ENCODE peak calls at places on chromosomes 1 and 21, in five cellular contexts. D is CD4-positive, alpha-beta T cell; U is PC-3; W is spleen; C is lower lobe of right lung. X is an unnamed sample.
A peak's percentile ranks its signal among the peaks of the same experiment; 100 is the strongest.

GRCh38 chr1:84967666-84968065 is 29.2 kb downstream of the MCOLN2 start:
- DNase-seq in D (no peak), U (no peak), W (no peak), C (no peak), X (no peak)

GRCh38 chr1:232620356-232620841 is 9.5 kb downstream of the SIPA1L2 start:
- DNase-seq in D (no peak), U (peak; percentile 47), W (no peak), C (no peak), X (no peak)

GRCh38 chr1:85200367-85200869 is 398 bp downstream of the SYDE2 start:
- DNase-seq in D (peak; percentile 4), U (no peak), W (no peak), C (peak; percentile 67), X (no peak)

GRCh38 chr1:229885568-229886495 is 181.2 kb upstream of the GALNT2 start:
- DNase-seq in D (no peak), U (no peak), W (no peak), C (no peak), X (no peak)

GRCh38 chr1:95384570-95384969 is 150.6 kb downstream of the RWDD3 start:
- DNase-seq in D (no peak), U (peak; percentile 36), W (no peak), C (no peak), X (no peak)

GRCh38 chr1:114152211-114153050 is 1.2 kb downstream of the SYT6 start:
- DNase-seq in D (no peak), U (peak; percentile 43), W (peak; percentile 77), C (peak; percentile 62), X (peak; percentile 78)

GRCh38 chr1:34013958-34014737 is 150.3 kb downstream of the HMGB4 start:
- DNase-seq in D (no peak), U (no peak), W (no peak), C (peak; percentile 49), X (peak; percentile 70)

GRCh38 chr1:17561561-17561985 is 22.1 kb downstream of the ARHGEF10L start:
- DNase-seq in D (no peak), U (peak; percentile 83), W (no peak), C (peak; percentile 56), X (no peak)

GRCh38 chr1:86833461-86834215 is 80.3 kb downstream of the SELENOF start:
- DNase-seq in D (peak; percentile 29), U (peak; percentile 88), W (peak; percentile 77), C (peak; percentile 62), X (peak; percentile 70)

GRCh38 chr1:79457825-79458224 is 451.3 kb upstream of the ADGRL4 start:
- DNase-seq in D (no peak), U (no peak), W (no peak), C (no peak), X (no peak)

GRCh38 chr1:160068231-160068630 is 1.7 kb downstream of the KCNJ10 start:
- DNase-seq in D (no peak), U (no peak), W (no peak), C (no peak), X (peak; percentile 38)

GRCh38 chr1:23394176-23394575 is 24.5 kb upstream of the ZNF436 start:
- DNase-seq in D (no peak), U (no peak), W (no peak), C (no peak), X (no peak)

GRCh38 chr1:199821029-199821779 is 206.3 kb upstream of the NR5A2 start:
- DNase-seq in D (no peak), U (no peak), W (no peak), C (no peak), X (no peak)

GRCh38 chr1:230629511-230629910 is 12.8 kb upstream of the COG2 start:
- DNase-seq in D (no peak), U (no peak), W (no peak), C (no peak), X (no peak)

GRCh38 chr1:170929412-170929834 is 5.9 kb upstream of the MROH9 start:
- DNase-seq in D (no peak), U (no peak), W (no peak), C (no peak), X (no peak)

GRCh38 chr21:15112858-15113257 is 48.1 kb upstream of the NRIP1 start:
- DNase-seq in D (no peak), U (peak; percentile 12), W (no peak), C (no peak), X (no peak)

GRCh38 chr1:202860744-202861419 is 28.1 kb downstream of the RABIF start:
- DNase-seq in D (no peak), U (peak; percentile 95), W (peak; percentile 80), C (peak; percentile 83), X (peak; percentile 83)

GRCh38 chr1:43185021-43185420 is 12.9 kb downstream of the CFAP57 start:
- DNase-seq in D (no peak), U (no peak), W (no peak), C (no peak), X (no peak)

GRCh38 chr1:51237714-51238403 is 1.8 kb downstream of the RNF11 start:
- DNase-seq in D (no peak), U (peak; percentile 52), W (no peak), C (no peak), X (no peak)

GRCh38 chr1:72100766-72101165 is 181.6 kb downstream of the NEGR1 start:
- DNase-seq in D (no peak), U (no peak), W (no peak), C (no peak), X (no peak)

GRCh38 chr1:33824971-33825370 is 38.9 kb upstream of the HMGB4 start:
- DNase-seq in D (no peak), U (no peak), W (no peak), C (no peak), X (no peak)

GRCh38 chr1:244012232-244012631 is 38.9 kb upstream of the ZBTB18 start:
- DNase-seq in D (no peak), U (peak; percentile 97), W (no peak), C (no peak), X (no peak)

GRCh38 chr1:111161843-111162242 is 21.8 kb downstream of the CEPT1 start:
- DNase-seq in D (no peak), U (no peak), W (no peak), C (no peak), X (no peak)

GRCh38 chr1:169941982-169942830 is 48.5 kb upstream of the SCYL3 start:
- DNase-seq in D (no peak), U (peak; percentile 60), W (no peak), C (no peak), X (no peak)

GRCh38 chr1:228072658-228073043 is 9.9 kb upstream of the ARF1 start:
- DNase-seq in D (no peak), U (no peak), W (peak; percentile 62), C (no peak), X (peak; percentile 50)

GRCh38 chr1:92934395-92935378 is 26.6 kb downstream of the DIPK1A start:
- DNase-seq in D (no peak), U (peak; percentile 2), W (no peak), C (no peak), X (no peak)
- H3K27ac ChIP-seq in D (no peak overlapping the region), U (no peak overlapping the region), W (no peak overlapping the region), C (no peak overlapping the region), X (no peak overlapping the region)

DNA sequence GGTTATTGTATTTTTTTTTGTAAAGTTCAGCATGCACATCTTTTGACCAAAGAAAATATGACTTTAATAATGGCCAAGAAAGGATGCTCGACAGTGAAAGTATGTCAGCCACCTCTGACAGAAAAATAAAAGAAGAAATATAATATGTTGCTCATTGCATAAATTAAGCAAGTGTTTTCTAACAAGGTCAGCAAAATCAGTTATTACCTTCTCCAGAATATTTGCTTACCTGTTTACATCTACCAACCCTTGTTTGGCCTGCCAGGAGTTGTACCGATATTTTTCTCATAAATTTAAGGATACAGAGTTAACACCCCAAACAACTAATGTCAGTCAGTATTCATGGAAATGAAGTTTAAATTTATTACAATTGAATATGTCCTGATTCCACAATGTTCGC is 685.4 kb downstream of the PLA2G4A start:
- DNase-seq in D (no peak), U (no peak), W (no peak), C (no peak), X (no peak)
- H3K27me3 ChIP-seq in D (no peaks in the 10 kb centered on the region), U (no peaks in the 10 kb centered on the region), W (no peaks in the 10 kb centered on the region), C (no peaks in the 10 kb centered on the region), X (no peaks in the 10 kb centered on the region)

GRCh38 chr1:234841710-234842231 is 231.8 kb upstream of the IRF2BP2 start:
- DNase-seq in D (no peak), U (no peak), W (peak; percentile 76), C (peak; percentile 63), X (no peak)

GRCh38 chr1:234845097-234845660 is 235.2 kb upstream of the IRF2BP2 start:
- DNase-seq in D (peak; percentile 10), U (peak; percentile 11), W (no peak), C (no peak), X (no peak)

GRCh38 chr1:234840843-234841242 is 230.9 kb upstream of the IRF2BP2 start:
- DNase-seq in D (no peak), U (no peak), W (no peak), C (no peak), X (no peak)

GRCh38 chr1:234844479-234845031 is 234.6 kb upstream of the IRF2BP2 start:
- DNase-seq in D (no peak), U (no peak), W (no peak), C (no peak), X (no peak)

DNA sequence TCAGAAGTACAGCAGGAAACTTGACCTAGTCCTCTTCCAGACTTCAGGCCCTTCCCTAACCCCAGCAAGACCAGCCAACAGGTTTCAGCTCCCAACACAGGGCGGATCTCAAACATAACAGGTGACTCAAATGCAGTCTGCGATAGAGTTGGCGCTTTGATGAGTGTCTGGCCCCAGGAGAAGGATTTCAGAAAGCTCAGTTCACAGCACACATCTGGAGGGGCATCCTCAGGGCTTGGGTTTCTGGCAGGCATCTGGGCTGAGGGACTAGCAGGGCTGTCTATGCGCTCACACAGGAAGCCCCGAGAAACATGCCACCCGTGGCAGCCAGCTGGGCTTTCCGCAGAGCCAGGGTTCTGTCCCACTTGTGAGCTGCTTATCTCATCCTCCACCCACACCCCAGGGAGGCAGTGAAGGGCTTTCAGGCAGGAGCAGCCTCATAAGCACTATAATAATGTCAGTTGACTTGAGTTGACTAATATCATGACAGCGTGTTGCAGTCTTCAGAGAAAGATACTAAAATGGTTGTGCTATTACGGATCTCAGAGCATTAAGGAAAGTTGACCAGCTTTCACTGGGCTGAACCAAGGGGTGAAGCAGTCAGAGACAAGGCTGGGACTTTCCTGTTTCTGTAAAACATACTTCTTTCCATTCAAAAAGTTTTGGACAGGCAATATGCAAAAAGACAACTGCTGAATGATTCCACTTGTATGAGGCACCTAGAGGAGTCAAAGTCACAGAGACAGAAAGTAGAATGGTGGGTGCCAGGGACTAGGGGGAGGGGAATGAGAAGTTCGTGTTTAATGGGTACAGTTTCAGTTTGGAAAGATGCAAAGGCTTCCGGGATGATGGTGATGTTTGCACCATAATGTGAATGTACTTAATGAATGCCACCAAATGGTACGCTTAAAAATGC is 233.0 kb upstream of the IRF2BP2 start:
- DNase-seq in D (peak; percentile 31), U (no peak), W (peak; percentile 85), C (no peak), X (no peak)
- H3K27ac ChIP-seq in D (no peak overlapping the region), U (no peak overlapping the region), W (peak overlapping the region; percentile 24), C (peak overlapping the region; percentile 56), X (peak overlapping the region; percentile 53)

GRCh38 chr1:224526771-224527170 is 89.3 kb upstream of the CNIH3 start:
- DNase-seq in D (no peak), U (no peak), W (no peak), C (no peak), X (no peak)

GRCh38 chr1:224529844-224530243 is 86.3 kb upstream of the CNIH3 start:
- DNase-seq in D (no peak), U (no peak), W (no peak), C (no peak), X (no peak)

GRCh38 chr1:224524679-224525078 is 90.1 kb upstream of the WDR26 start:
- DNase-seq in D (no peak), U (peak; percentile 61), W (no peak), C (no peak), X (no peak)

GRCh38 chr1:224525411-224526040 is 90.6 kb upstream of the CNIH3 start:
- DNase-seq in D (no peak), U (peak; percentile 44), W (no peak), C (no peak), X (no peak)

GRCh38 chr1:224528900-224529299 is 87.2 kb upstream of the CNIH3 start:
- DNase-seq in D (no peak), U (peak; percentile 72), W (no peak), C (no peak), X (no peak)
- H3K27me3 ChIP-seq in D (no peaks in the 10 kb centered on the region), U (no peaks in the 10 kb centered on the region), W (no peaks in the 10 kb centered on the region), C (no peaks in the 10 kb centered on the region), X (no peaks in the 10 kb centered on the region)

X was measured in upper lobe of right lung.